ENCODE peak calls at places on chromosomes 2 and 18, in four cellular contexts. K is K562, Z is HepG2, X is upper lobe of left lung. Q is an unnamed sample.
A peak's percentile ranks its signal among the peaks of the same experiment; 100 is the strongest.

GRCh38 chr2:106137944-106138903 is 55.9 kb downstream of the UXS1 start:
- ATAC-seq in Z (peak; percentile 59), K (no peak), X (peak; percentile 26), Q (peak; percentile 73)

GRCh38 chr2:20491739-20492531 is 45.1 kb downstream of the RHOB start:
- ATAC-seq in X (no peak), Z (peak; percentile 79), K (peak; percentile 67), Q (no peak)

GRCh38 chr2:218180728-218181127 is 14.0 kb upstream of the CXCR1 start:
- ATAC-seq in Z (no peak), K (peak; percentile 74), X (no peak), Q (no peak)

GRCh38 chr2:233116946-233117345 is 56.8 kb downstream of the INPP5D start:
- ATAC-seq in X (no peak), Z (no peak), K (no peak), Q (no peak)

GRCh38 chr2:57881998-57882884 is 164.4 kb upstream of the VRK2 start:
- ATAC-seq in X (no peak), K (no peak), Z (peak; percentile 65), Q (no peak)

GRCh38 chr2:226411727-226412360 is 387.8 kb downstream of the IRS1 start:
- ATAC-seq in Z (peak; percentile 96), X (no peak), K (no peak), Q (no peak)

GRCh38 chr18:58146099-58146498 is 102.1 kb downstream of the NEDD4L start:
- ATAC-seq in K (no peak), X (no peak), Z (no peak), Q (no peak)

GRCh38 chr2:38534746-38535403 is 67.9 kb downstream of the HNRNPLL start:
- ATAC-seq in Z (peak; percentile 8), K (peak; percentile 6), X (peak; percentile 24), Q (no peak)

GRCh38 chr2:223947711-223948205 is 2.6 kb upstream of the WDFY1 start:
- ATAC-seq in K (no peak), X (no peak), Z (no peak), Q (no peak)

GRCh38 chr2:88857274-88857741 is 165.8 kb downstream of the RPIA start:
- ATAC-seq in X (no peak), Z (peak; percentile 99), K (no peak), Q (no peak)

GRCh38 chr2:237639441-237640220 is 12.2 kb downstream of the LRRFIP1 start:
- ATAC-seq in X (no peak), K (no peak), Z (peak; percentile 95), Q (no peak)

GRCh38 chr18:75588412-75588811 is 160.9 kb upstream of the SMIM21 start:
- ATAC-seq in X (no peak), K (no peak), Z (no peak), Q (no peak)

GRCh38 chr2:280655-281110 is 7.2 kb downstream of the ALKAL2 start:
- ATAC-seq in K (peak; percentile 57), X (no peak), Z (peak; percentile 64), Q (no peak)

DNA sequence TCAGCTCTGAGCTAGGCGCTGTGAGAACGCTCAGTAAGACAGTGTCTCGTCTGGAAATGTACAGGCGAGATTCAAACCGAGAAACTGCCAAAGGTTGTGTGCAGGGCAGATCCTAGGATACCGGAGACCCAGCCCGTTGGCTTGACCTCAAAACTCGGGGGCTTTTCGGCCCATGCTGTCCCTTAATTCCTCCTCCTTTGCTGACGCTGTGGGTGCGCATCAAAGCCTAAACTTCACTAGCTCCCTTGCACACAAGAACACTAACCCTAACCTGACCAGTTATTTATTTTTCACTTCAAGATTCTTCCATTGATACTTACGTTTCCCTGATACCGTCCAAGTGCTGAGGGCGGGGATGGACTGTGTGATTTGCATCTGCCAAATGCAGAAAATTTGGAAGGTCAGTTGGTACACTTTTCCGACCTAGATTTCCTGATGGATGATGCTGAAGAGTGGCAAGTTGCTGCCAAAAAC is 1.0 kb upstream of the AAK1 start:
- ATAC-seq in K (no peak), Z (no peak), X (no peak), Q (no peak)
- TF ChIP-seq POLR2A in K (no peak), Z (no peak), X (no peak), Q (no peak)

DNA sequence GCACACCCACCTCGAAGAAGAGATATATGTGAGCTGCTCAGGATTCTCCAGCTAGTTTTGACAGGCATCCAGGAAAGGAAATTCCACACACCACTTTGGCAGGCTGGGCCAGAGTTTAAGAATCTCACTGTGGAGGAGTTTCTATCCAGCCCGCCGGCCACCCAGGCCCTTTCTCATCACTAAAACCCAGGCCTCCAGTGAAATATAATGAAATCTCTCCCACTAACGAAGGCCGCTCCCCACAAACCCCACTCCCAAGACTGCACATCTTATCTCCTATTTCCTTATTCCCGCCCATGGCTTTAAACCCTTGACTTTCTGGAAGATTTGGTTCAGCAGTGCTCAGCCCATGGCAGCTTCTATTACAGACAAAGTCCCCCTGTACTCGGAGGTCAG is 202.1 kb downstream of the GLI2 start:
- ATAC-seq in Z (no peak), K (no peak), X (no peak), Q (no peak)
- H3K4me1 ChIP-seq in Z (peaks cover 95% of the 10 kb centered on the region), K (peaks cover 48% of the 10 kb centered on the region), X (peaks cover 9% of the 10 kb centered on the region), Q (peaks cover 90% of the 10 kb centered on the region)

GRCh38 chr2:18976112-18976961 is 382.1 kb downstream of the OSR1 start:
- ATAC-seq in Z (no peak), K (no peak), X (no peak), Q (peak; percentile 66)
- TF ChIP-seq EP300 in Z (no peak), K (no peak), X (no peak), Q (no peak)

GRCh38 chr18:54004828-54005227 is 219.6 kb downstream of the MBD2 start:
- ATAC-seq in K (no peak), X (peak; percentile 15), Z (peak; percentile 67), Q (no peak)
- TF ChIP-seq POLR2A in K (no peak), X (no peak), Z (no peak), Q (no peak)

GRCh38 chr2:109202486-109202885 is 73.5 kb downstream of the SH3RF3 start:
- ATAC-seq in X (no peak), Z (no peak), K (no peak), Q (no peak)

GRCh38 chr2:109200616-109201464 is 71.8 kb downstream of the SH3RF3 start:
- ATAC-seq in X (peak; percentile 50), Z (no peak), K (no peak), Q (no peak)

GRCh38 chr2:109201465-109202420 is 72.7 kb downstream of the SH3RF3 start:
- ATAC-seq in X (no peak), K (no peak), Z (no peak), Q (no peak)

GRCh38 chr2:109197491-109198480 is 68.8 kb downstream of the SH3RF3 start:
- ATAC-seq in X (no peak), Z (no peak), K (no peak), Q (no peak)

GRCh38 chr2:109199790-109200189 is 70.8 kb downstream of the SH3RF3 start:
- ATAC-seq in X (no peak), Z (no peak), K (no peak), Q (no peak)
- H3K4me1 ChIP-seq in X (peaks cover 11% of the 10 kb centered on the region), Z (no peaks in the 10 kb centered on the region), K (no peaks in the 10 kb centered on the region), Q (no peaks in the 10 kb centered on the region)

DNA sequence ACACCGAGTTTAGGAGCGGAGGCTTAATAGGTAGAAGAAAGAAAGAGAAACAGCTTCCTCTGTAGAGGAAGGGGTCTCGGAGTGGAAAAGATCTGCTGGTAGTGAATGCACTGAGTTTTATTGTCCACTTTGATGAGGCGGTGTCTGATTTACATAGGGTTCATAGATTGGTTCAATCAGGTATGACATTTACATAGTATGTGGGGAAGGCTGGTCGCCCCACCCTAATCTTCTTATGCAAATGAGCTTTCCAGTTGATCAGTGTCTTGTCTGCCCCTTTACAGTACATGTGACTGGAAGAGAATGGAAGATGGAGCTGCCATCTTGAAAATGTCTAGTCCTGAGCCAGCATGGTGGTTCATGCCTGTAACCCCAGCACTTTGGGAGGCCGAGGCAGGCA is 19.9 kb upstream of the CNOT11 start:
- ATAC-seq in Z (no peak), X (no peak), K (peak; percentile 79), Q (no peak)
- TF ChIP-seq EP300 in Z (no peak), X (no peak), K (no peak), Q (no peak)

DNA sequence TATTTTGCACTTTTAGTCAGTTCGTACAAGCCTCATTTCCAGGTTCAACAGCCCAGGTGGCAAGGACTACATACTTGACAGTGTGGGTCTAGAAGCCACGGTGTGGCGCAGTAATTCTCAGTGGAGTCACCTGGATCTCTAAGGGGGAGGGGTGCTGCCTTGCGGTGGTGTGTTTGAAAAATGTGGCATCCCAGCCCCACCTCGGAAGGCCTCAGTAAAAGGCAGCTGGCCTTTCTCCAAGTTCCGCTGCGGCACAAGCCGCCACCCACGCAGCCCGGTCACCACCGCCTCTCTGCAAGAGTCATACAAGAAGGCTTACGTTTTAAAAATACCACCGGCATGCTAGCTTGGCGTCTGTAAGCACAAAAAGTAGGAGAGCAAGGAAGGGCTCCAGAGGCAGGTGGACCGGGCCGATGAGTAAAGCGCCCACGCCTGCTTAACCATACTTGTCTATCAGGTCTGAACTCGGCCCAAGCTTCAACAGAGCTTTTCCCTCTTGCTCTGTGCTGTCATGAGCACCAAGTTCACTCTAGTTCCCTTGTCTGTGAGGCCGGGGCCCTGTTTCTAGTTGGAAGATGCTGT is 49.5 kb downstream of the SPRED2 start:
- ATAC-seq in Z (peak; percentile 73), K (peak; percentile 86), X (peak; percentile 87), Q (peak; percentile 71)
- TF ChIP-seq POLR2A in Z (no peak), K (no peak), X (peak; percentile 12), Q (no peak)

Q was measured in gastroesophageal sphincter.